ENCODE peak calls at places on chromosomes 5 and 9, in six cellular contexts. U is fibroblast of mammary gland, Z is OCI-LY7, L is tibial nerve, M is IMR-90, D is tibial artery. Y is an unnamed sample.

GRCh38 chr5:68839019-68839552 is 254.7 kb upstream of the SLC30A5 start:
- DNase-seq in M (no peak), D (no peak), L (no peak), Z (no peak), U (peak), Y (no peak)

GRCh38 chr5:73751254-73751914 is 125.4 kb downstream of the ARHGEF28 start:
- DNase-seq in Z (no peak), D (no peak), U (no peak), M (no peak), L (no peak), Y (no peak)

GRCh38 chr9:15286288-15286834 is 20.7 kb downstream of the TTC39B start:
- DNase-seq in Z (no peak), U (no peak), D (no peak), M (no peak), L (no peak), Y (no peak)

GRCh38 chr5:135740475-135740874 is 94.0 kb upstream of the SLC25A48 start:
- DNase-seq in L (no peak), D (no peak), U (no peak), Z (no peak), M (no peak), Y (no peak)

GRCh38 chr5:33692983-33693382 is 198.8 kb downstream of the ADAMTS12 start:
- DNase-seq in L (no peak), D (no peak), Z (no peak), U (peak), M (peak), Y (no peak)

GRCh38 chr5:149656576-149657182 is 73.4 kb upstream of the PPARGC1B start:
- DNase-seq in D (peak), L (no peak), Z (peak), M (no peak), U (peak), Y (no peak)

GRCh38 chr5:72951850-72952468 is 3.9 kb upstream of the FCHO2 start:
- DNase-seq in M (peak), D (no peak), Z (no peak), U (peak), L (no peak), Y (peak)

GRCh38 chr5:154562244-154562861 is 84.3 kb upstream of the HAND1 start:
- DNase-seq in M (no peak), Z (no peak), L (no peak), U (no peak), D (no peak), Y (no peak)

GRCh38 chr5:170429014-170429413 is 39.8 kb upstream of the KCNMB1 start:
- DNase-seq in L (no peak), M (no peak), U (peak), D (peak), Z (no peak), Y (no peak)

GRCh38 chr5:160506006-160507004 is 84.7 kb downstream of the PTTG1 start:
- DNase-seq in L (no peak), Z (peak), D (no peak), U (peak), M (peak), Y (no peak)

GRCh38 chr5:95620870-95621838 is 1.3 kb downstream of the GPR150 start:
- DNase-seq in D (peak), M (no peak), L (no peak), U (no peak), Z (no peak), Y (no peak)

GRCh38 chr9:76342201-76342600 is 52.0 kb downstream of the RFK start:
- DNase-seq in M (no peak), Z (no peak), D (no peak), U (no peak), L (no peak), Y (no peak)

GRCh38 chr9:127828262-127829031 is 25.8 kb downstream of the FPGS start:
- DNase-seq in D (peak), Z (no peak), L (peak), M (peak), U (peak), Y (no peak)

GRCh38 chr9:108580021-108580439 is 275.8 kb downstream of the ACTL7B start:
- DNase-seq in Z (no peak), D (no peak), U (peak), M (no peak), L (no peak), Y (no peak)

GRCh38 chr9:114087721-114088120 is 9.6 kb upstream of the AMBP start:
- DNase-seq in U (no peak), Z (no peak), M (no peak), L (no peak), D (no peak), Y (no peak)
- H3K4me3 ChIP-seq in U (no peak), Z (no peak), M (no peak), L (no peak), D (no peak), Y (no peak)

DNA sequence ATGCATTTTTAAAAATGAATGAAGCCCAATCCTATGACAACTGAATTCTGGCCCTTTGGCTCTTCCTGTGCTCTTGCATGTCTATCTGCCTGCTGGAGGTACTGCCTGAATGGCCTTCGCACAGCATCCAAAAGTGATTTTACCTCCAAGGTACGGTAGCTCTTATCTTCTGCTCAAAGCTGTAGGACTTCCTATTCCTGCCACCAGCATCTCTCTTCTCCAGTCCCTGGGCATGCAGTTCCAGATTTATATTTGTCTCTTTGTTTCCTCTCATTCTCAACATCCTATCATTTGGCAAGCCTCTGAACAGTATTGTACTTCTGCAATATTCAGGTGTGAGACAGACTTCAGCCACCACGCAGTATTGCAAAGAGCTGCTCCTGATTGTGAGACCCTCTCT is 43.7 kb upstream of the SH3GL2 start:
- DNase-seq in M (no peak), Z (no peak), U (no peak), L (no peak), D (no peak), Y (no peak)
- H3K4me3 ChIP-seq in M (no peak), Z (no peak), U (no peak), L (no peak), D (no peak), Y (no peak)

GRCh38 chr5:124599048-124599973 is 147.1 kb downstream of the ZNF608 start:
- DNase-seq in D (no peak), L (no peak), M (peak), U (peak), Z (peak), Y (peak)
- H3K4me3 ChIP-seq in D (no peak), L (no peak), M (no peak), U (no peak), Z (no peak), Y (no peak)

GRCh38 chr5:14810941-14811573 is 60.5 kb downstream of the ANKH start:
- DNase-seq in D (no peak), U (no peak), Z (peak), L (no peak), M (no peak), Y (no peak)
- H3K4me3 ChIP-seq in D (no peak), U (no peak), Z (peak), L (no peak), M (no peak), Y (no peak)

DNA sequence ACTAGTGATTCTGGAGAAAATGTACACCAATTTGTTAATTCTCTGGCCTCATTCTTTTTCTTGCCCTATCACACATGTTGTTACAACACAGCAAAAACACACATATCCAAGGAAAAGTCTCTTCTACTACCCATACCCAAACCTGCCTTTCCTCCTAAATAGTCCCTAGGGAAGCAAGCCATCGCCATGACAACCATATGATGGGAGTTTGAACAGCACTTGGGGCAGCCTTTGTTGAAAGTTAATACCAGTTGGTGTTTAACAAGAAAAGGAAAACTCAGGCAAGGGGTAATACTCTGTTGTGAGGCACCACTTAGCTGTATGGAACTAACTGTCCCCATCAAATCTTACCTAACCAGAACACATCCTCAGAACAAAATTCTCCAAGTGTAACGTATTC is 1.7 kb downstream of the TRPM3 start:
- DNase-seq in L (no peak), U (no peak), Z (no peak), D (no peak), M (no peak), Y (no peak)
- H3K4me3 ChIP-seq in L (no peak), U (no peak), Z (no peak), D (no peak), M (no peak), Y (no peak)

DNA sequence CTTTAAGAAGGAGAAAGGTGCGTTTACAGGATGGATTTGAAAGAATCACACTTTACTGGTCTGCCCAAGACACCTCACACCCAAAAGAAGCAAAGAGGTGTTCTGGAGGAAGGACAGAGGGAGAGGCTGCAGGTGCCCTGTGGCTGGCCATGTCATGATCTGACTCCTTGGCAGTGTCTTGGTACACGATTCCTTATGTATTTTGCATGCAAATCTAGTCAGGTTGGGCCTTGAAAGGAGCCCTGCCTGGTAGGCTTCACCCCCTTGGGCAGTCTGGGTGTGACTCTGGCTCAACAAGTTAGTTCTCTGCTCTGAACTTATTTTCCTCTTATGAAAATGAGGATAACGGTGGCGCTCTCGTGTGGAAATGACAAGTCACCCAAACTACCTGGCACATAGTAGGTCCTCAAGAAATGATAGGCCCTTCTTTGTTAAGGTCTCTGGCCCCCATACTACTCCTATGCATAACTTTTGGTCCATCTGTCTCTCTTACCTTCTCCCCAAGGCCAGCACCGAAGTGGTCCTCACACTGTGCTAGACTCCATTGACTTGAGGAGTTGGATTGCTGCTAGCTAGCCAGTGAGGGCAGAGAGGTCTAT is 212.5 kb downstream of the SEMA6A start:
- DNase-seq in Z (no peak), M (no peak), L (no peak), U (no peak), D (no peak), Y (no peak)
- H3K4me3 ChIP-seq in Z (no peak), M (no peak), L (no peak), U (no peak), D (peak), Y (peak)